ENCODE peak calls at places on chromosomes 13 and 19, in nine cellular contexts. One of them, this sample, is unnamed.

GRCh38 chr19:46659151-46660007 is 1.6 kb downstream of the DACT3 start:
- DNase-seq in stimulated activated CD8-positive, alpha-beta memory T cell treated with anti-CD3 and anti-CD28 coated beads, Interleukin-7, amount 100 ng/mL, for 1 hour: no peak
- DNase-seq in naive thymus-derived CD8-positive, alpha-beta T cell: no peak
- DNase-seq in neural crest cell: peak
- DNase-seq in AG04450: no peak
- DNase-seq in stimulated activated naive CD4-positive, alpha-beta T cell: peak
- DNase-seq in AG09319: no peak
- DNase-seq in stimulated activated CD4-positive, alpha-beta T cell treated with anti-CD3 and anti-CD28 coated beads, Interleukin-1b, Interleukin-23, amount 100 ng/mL, for 48 hours: peak
- DNase-seq in GM10248: peak
- DNase-seq in this sample: no peak

GRCh38 chr19:18294467-18294864 is 13.0 kb upstream of the JUND start:
- DNase-seq in stimulated activated CD8-positive, alpha-beta memory T cell treated with anti-CD3 and anti-CD28 coated beads, Interleukin-7, amount 100 ng/mL, for 1 hour: peak
- DNase-seq in naive thymus-derived CD8-positive, alpha-beta T cell: peak
- DNase-seq in neural crest cell: no peak
- DNase-seq in AG04450: no peak
- DNase-seq in stimulated activated naive CD4-positive, alpha-beta T cell: peak
- DNase-seq in AG09319: no peak
- DNase-seq in stimulated activated CD4-positive, alpha-beta T cell treated with anti-CD3 and anti-CD28 coated beads, Interleukin-1b, Interleukin-23, amount 100 ng/mL, for 48 hours: peak
- DNase-seq in GM10248: no peak
- DNase-seq in this sample: peak

GRCh38 chr19:16069813-16070365 is 6.4 kb upstream of the TPM4 start:
- DNase-seq in stimulated activated CD8-positive, alpha-beta memory T cell treated with anti-CD3 and anti-CD28 coated beads, Interleukin-7, amount 100 ng/mL, for 1 hour: no peak
- DNase-seq in naive thymus-derived CD8-positive, alpha-beta T cell: no peak
- DNase-seq in neural crest cell: no peak
- DNase-seq in AG04450: no peak
- DNase-seq in stimulated activated naive CD4-positive, alpha-beta T cell: no peak
- DNase-seq in AG09319: no peak
- DNase-seq in stimulated activated CD4-positive, alpha-beta T cell treated with anti-CD3 and anti-CD28 coated beads, Interleukin-1b, Interleukin-23, amount 100 ng/mL, for 48 hours: no peak
- DNase-seq in GM10248: no peak
- DNase-seq in this sample: no peak

GRCh38 chr19:46648961-46649960 is 11.7 kb downstream of the DACT3 start:
- DNase-seq in stimulated activated CD8-positive, alpha-beta memory T cell treated with anti-CD3 and anti-CD28 coated beads, Interleukin-7, amount 100 ng/mL, for 1 hour: no peak
- DNase-seq in naive thymus-derived CD8-positive, alpha-beta T cell: no peak
- DNase-seq in neural crest cell: no peak
- DNase-seq in AG04450: no peak
- DNase-seq in stimulated activated naive CD4-positive, alpha-beta T cell: no peak
- DNase-seq in AG09319: no peak
- DNase-seq in stimulated activated CD4-positive, alpha-beta T cell treated with anti-CD3 and anti-CD28 coated beads, Interleukin-1b, Interleukin-23, amount 100 ng/mL, for 48 hours: no peak
- DNase-seq in GM10248: no peak
- DNase-seq in this sample: no peak

GRCh38 chr13:37360556-37360955 is 238.0 kb downstream of the POSTN start:
- DNase-seq in stimulated activated CD8-positive, alpha-beta memory T cell treated with anti-CD3 and anti-CD28 coated beads, Interleukin-7, amount 100 ng/mL, for 1 hour: no peak
- DNase-seq in naive thymus-derived CD8-positive, alpha-beta T cell: no peak
- DNase-seq in neural crest cell: no peak
- DNase-seq in AG04450: no peak
- DNase-seq in stimulated activated naive CD4-positive, alpha-beta T cell: no peak
- DNase-seq in AG09319: no peak
- DNase-seq in stimulated activated CD4-positive, alpha-beta T cell treated with anti-CD3 and anti-CD28 coated beads, Interleukin-1b, Interleukin-23, amount 100 ng/mL, for 48 hours: no peak
- DNase-seq in GM10248: no peak
- DNase-seq in this sample: no peak

GRCh38 chr19:55261671-55262126 is 2.9 kb upstream of the PPP6R1 start:
- DNase-seq in stimulated activated CD8-positive, alpha-beta memory T cell treated with anti-CD3 and anti-CD28 coated beads, Interleukin-7, amount 100 ng/mL, for 1 hour: no peak
- DNase-seq in naive thymus-derived CD8-positive, alpha-beta T cell: no peak
- DNase-seq in neural crest cell: no peak
- DNase-seq in AG04450: no peak
- DNase-seq in stimulated activated naive CD4-positive, alpha-beta T cell: no peak
- DNase-seq in AG09319: no peak
- DNase-seq in stimulated activated CD4-positive, alpha-beta T cell treated with anti-CD3 and anti-CD28 coated beads, Interleukin-1b, Interleukin-23, amount 100 ng/mL, for 48 hours: no peak
- DNase-seq in GM10248: no peak
- DNase-seq in this sample: no peak

GRCh38 chr13:23758783-23759527 is 130.2 kb downstream of the MIPEP start:
- DNase-seq in stimulated activated CD8-positive, alpha-beta memory T cell treated with anti-CD3 and anti-CD28 coated beads, Interleukin-7, amount 100 ng/mL, for 1 hour: no peak
- DNase-seq in naive thymus-derived CD8-positive, alpha-beta T cell: no peak
- DNase-seq in neural crest cell: no peak
- DNase-seq in AG04450: no peak
- DNase-seq in stimulated activated naive CD4-positive, alpha-beta T cell: no peak
- DNase-seq in AG09319: no peak
- DNase-seq in stimulated activated CD4-positive, alpha-beta T cell treated with anti-CD3 and anti-CD28 coated beads, Interleukin-1b, Interleukin-23, amount 100 ng/mL, for 48 hours: no peak
- DNase-seq in GM10248: no peak
- DNase-seq in this sample: no peak

GRCh38 chr13:94459116-94459515 is 20.4 kb downstream of the DCT start:
- DNase-seq in stimulated activated CD8-positive, alpha-beta memory T cell treated with anti-CD3 and anti-CD28 coated beads, Interleukin-7, amount 100 ng/mL, for 1 hour: no peak
- DNase-seq in naive thymus-derived CD8-positive, alpha-beta T cell: no peak
- DNase-seq in neural crest cell: no peak
- DNase-seq in AG04450: no peak
- DNase-seq in stimulated activated naive CD4-positive, alpha-beta T cell: no peak
- DNase-seq in AG09319: no peak
- DNase-seq in stimulated activated CD4-positive, alpha-beta T cell treated with anti-CD3 and anti-CD28 coated beads, Interleukin-1b, Interleukin-23, amount 100 ng/mL, for 48 hours: no peak
- DNase-seq in GM10248: no peak
- DNase-seq in this sample: no peak

GRCh38 chr19:37505958-37506386 is 767 bp upstream of the ZNF793 start:
- DNase-seq in stimulated activated CD8-positive, alpha-beta memory T cell treated with anti-CD3 and anti-CD28 coated beads, Interleukin-7, amount 100 ng/mL, for 1 hour: no peak
- DNase-seq in naive thymus-derived CD8-positive, alpha-beta T cell: no peak
- DNase-seq in neural crest cell: no peak
- DNase-seq in AG04450: no peak
- DNase-seq in stimulated activated naive CD4-positive, alpha-beta T cell: no peak
- DNase-seq in AG09319: no peak
- DNase-seq in stimulated activated CD4-positive, alpha-beta T cell treated with anti-CD3 and anti-CD28 coated beads, Interleukin-1b, Interleukin-23, amount 100 ng/mL, for 48 hours: no peak
- DNase-seq in GM10248: peak
- DNase-seq in this sample: no peak

GRCh38 chr19:46875657-46876056 is 14.9 kb downstream of the ARHGAP35 start:
- DNase-seq in stimulated activated CD8-positive, alpha-beta memory T cell treated with anti-CD3 and anti-CD28 coated beads, Interleukin-7, amount 100 ng/mL, for 1 hour: no peak
- DNase-seq in naive thymus-derived CD8-positive, alpha-beta T cell: no peak
- DNase-seq in neural crest cell: no peak
- DNase-seq in AG04450: no peak
- DNase-seq in stimulated activated naive CD4-positive, alpha-beta T cell: no peak
- DNase-seq in AG09319: no peak
- DNase-seq in stimulated activated CD4-positive, alpha-beta T cell treated with anti-CD3 and anti-CD28 coated beads, Interleukin-1b, Interleukin-23, amount 100 ng/mL, for 48 hours: no peak
- DNase-seq in GM10248: no peak
- DNase-seq in this sample: no peak